ENCODE peak calls at places on chromosome 19, in nine cellular contexts. One of them, this sample, is unnamed.

GRCh38 chr19:7140137-7140536 is 70.6 kb downstream of the ZNF557 start:
- DNase-seq in tibial artery: no peak
- DNase-seq in astrocyte: no peak
- DNase-seq in posterior cingulate gyrus: no peak
- DNase-seq in AG04450: no peak
- DNase-seq in AG04449: no peak
- DNase-seq in thyroid gland: no peak
- DNase-seq in NCI-H187 treated with DMSO at 0.1 percent for 48 hours: no peak
- DNase-seq in RWPE1: no peak
- DNase-seq in this sample: no peak

GRCh38 chr19:2694196-2694595 is 8.3 kb downstream of the GNG7 start:
- DNase-seq in tibial artery: no peak
- DNase-seq in astrocyte: no peak
- DNase-seq in posterior cingulate gyrus: no peak
- DNase-seq in AG04450: no peak
- DNase-seq in AG04449: no peak
- DNase-seq in thyroid gland: no peak
- DNase-seq in NCI-H187 treated with DMSO at 0.1 percent for 48 hours: no peak
- DNase-seq in RWPE1: no peak
- DNase-seq in this sample: no peak

GRCh38 chr19:13881692-13882418 is 4.9 kb downstream of the NANOS3 start:
- DNase-seq in tibial artery: no peak
- DNase-seq in astrocyte: peak
- DNase-seq in posterior cingulate gyrus: no peak
- DNase-seq in AG04450: no peak
- DNase-seq in AG04449: no peak
- DNase-seq in thyroid gland: peak
- DNase-seq in NCI-H187 treated with DMSO at 0.1 percent for 48 hours: no peak
- DNase-seq in RWPE1: no peak
- DNase-seq in this sample: no peak

GRCh38 chr19:1041272-1041834 is 1.4 kb downstream of the ABCA7 start:
- DNase-seq in tibial artery: no peak
- DNase-seq in astrocyte: no peak
- DNase-seq in posterior cingulate gyrus: no peak
- DNase-seq in AG04450: no peak
- DNase-seq in AG04449: no peak
- DNase-seq in thyroid gland: no peak
- DNase-seq in NCI-H187 treated with DMSO at 0.1 percent for 48 hours: no peak
- DNase-seq in RWPE1: no peak
- DNase-seq in this sample: no peak

GRCh38 chr19:7879102-7879770 is 5.0 kb upstream of the PRR36 start:
- DNase-seq in tibial artery: no peak
- DNase-seq in astrocyte: no peak
- DNase-seq in posterior cingulate gyrus: no peak
- DNase-seq in AG04450: no peak
- DNase-seq in AG04449: no peak
- DNase-seq in thyroid gland: no peak
- DNase-seq in NCI-H187 treated with DMSO at 0.1 percent for 48 hours: no peak
- DNase-seq in RWPE1: no peak
- DNase-seq in this sample: no peak

GRCh38 chr19:1035998-1036621 is 3.8 kb upstream of the ABCA7 start:
- DNase-seq in tibial artery: no peak
- DNase-seq in astrocyte: no peak
- DNase-seq in posterior cingulate gyrus: no peak
- DNase-seq in AG04450: no peak
- DNase-seq in AG04449: no peak
- DNase-seq in thyroid gland: no peak
- DNase-seq in NCI-H187 treated with DMSO at 0.1 percent for 48 hours: no peak
- DNase-seq in RWPE1: no peak
- DNase-seq in this sample: no peak

GRCh38 chr19:45117167-45117594 is 24.2 kb downstream of the PPP1R37 start:
- DNase-seq in tibial artery: no peak
- DNase-seq in astrocyte: peak
- DNase-seq in posterior cingulate gyrus: no peak
- DNase-seq in AG04450: no peak
- DNase-seq in AG04449: no peak
- DNase-seq in thyroid gland: no peak
- DNase-seq in NCI-H187 treated with DMSO at 0.1 percent for 48 hours: peak
- DNase-seq in RWPE1: no peak
- DNase-seq in this sample: no peak

GRCh38 chr19:3508771-3509535 is 2.8 kb downstream of the FZR1 start:
- DNase-seq in tibial artery: no peak
- DNase-seq in astrocyte: no peak
- DNase-seq in posterior cingulate gyrus: no peak
- DNase-seq in AG04450: no peak
- DNase-seq in AG04449: no peak
- DNase-seq in thyroid gland: no peak
- DNase-seq in NCI-H187 treated with DMSO at 0.1 percent for 48 hours: no peak
- DNase-seq in RWPE1: no peak
- DNase-seq in this sample: no peak

GRCh38 chr19:48216933-48217332 is 38.8 kb downstream of the CARD8 start:
- DNase-seq in tibial artery: no peak
- DNase-seq in astrocyte: no peak
- DNase-seq in posterior cingulate gyrus: no peak
- DNase-seq in AG04450: no peak
- DNase-seq in AG04449: no peak
- DNase-seq in thyroid gland: no peak
- DNase-seq in NCI-H187 treated with DMSO at 0.1 percent for 48 hours: no peak
- DNase-seq in RWPE1: no peak
- DNase-seq in this sample: no peak

GRCh38 chr19:48638831-48639381 is 1.7 kb upstream of the DBP start:
- DNase-seq in tibial artery: peak
- DNase-seq in astrocyte: no peak
- DNase-seq in posterior cingulate gyrus: no peak
- DNase-seq in AG04450: no peak
- DNase-seq in AG04449: no peak
- DNase-seq in thyroid gland: peak
- DNase-seq in NCI-H187 treated with DMSO at 0.1 percent for 48 hours: no peak
- DNase-seq in RWPE1: no peak
- DNase-seq in this sample: no peak

GRCh38 chr19:45630463-45630862 is 8.7 kb downstream of the EML2 start:
- DNase-seq in tibial artery: no peak
- DNase-seq in astrocyte: peak
- DNase-seq in posterior cingulate gyrus: no peak
- DNase-seq in AG04450: no peak
- DNase-seq in AG04449: peak
- DNase-seq in thyroid gland: no peak
- DNase-seq in NCI-H187 treated with DMSO at 0.1 percent for 48 hours: no peak
- DNase-seq in RWPE1: peak
- DNase-seq in this sample: no peak